ENCODE peak calls at places on chromosomes 2 and 18, in four cellular contexts. One of them, this sample, is unnamed.
A peak's percentile ranks its signal among the peaks of the same experiment; 100 is the strongest.

GRCh38 chr2:19893520-19894134 is 8.2 kb downstream of the TTC32 start:
- DNase-seq in transverse colon: no peak
- DNase-seq in pancreas: no peak
- DNase-seq in astrocyte of the spinal cord: no peak
- DNase-seq in this sample: no peak

GRCh38 chr18:23718243-23718720 is 29.0 kb downstream of the LAMA3 start:
- DNase-seq in transverse colon: no peak
- DNase-seq in pancreas: no peak
- DNase-seq in astrocyte of the spinal cord: peak; percentile 83
- DNase-seq in this sample: no peak

GRCh38 chr18:55228191-55228590 is 268.9 kb upstream of the CCDC68 start:
- DNase-seq in transverse colon: no peak
- DNase-seq in pancreas: no peak
- DNase-seq in astrocyte of the spinal cord: peak; percentile 59
- DNase-seq in this sample: no peak

GRCh38 chr18:70037453-70038061 is 89.9 kb upstream of the CD226 start:
- DNase-seq in transverse colon: no peak
- DNase-seq in pancreas: no peak
- DNase-seq in astrocyte of the spinal cord: no peak
- DNase-seq in this sample: no peak

GRCh38 chr2:158644139-158644538 is 151.0 kb upstream of the DAPL1 start:
- DNase-seq in transverse colon: no peak
- DNase-seq in pancreas: no peak
- DNase-seq in astrocyte of the spinal cord: peak; percentile 77
- DNase-seq in this sample: no peak

GRCh38 chr2:130378206-130378897 is 22.5 kb downstream of the PTPN18 start:
- DNase-seq in transverse colon: no peak
- DNase-seq in pancreas: no peak
- DNase-seq in astrocyte of the spinal cord: no peak
- DNase-seq in this sample: no peak

GRCh38 chr2:241680044-241680443 is 6.6 kb downstream of the DTYMK start:
- DNase-seq in transverse colon: no peak
- DNase-seq in pancreas: no peak
- DNase-seq in astrocyte of the spinal cord: no peak
- DNase-seq in this sample: no peak

GRCh38 chr2:88919087-88919738 is 227.7 kb downstream of the RPIA start:
- DNase-seq in transverse colon: no peak
- DNase-seq in pancreas: no peak
- DNase-seq in astrocyte of the spinal cord: peak; percentile 2
- DNase-seq in this sample: peak; percentile 13

GRCh38 chr2:160388464-160389263 is 104.9 kb downstream of the RBMS1 start:
- DNase-seq in transverse colon: peak; percentile 32
- DNase-seq in pancreas: no peak
- DNase-seq in astrocyte of the spinal cord: no peak
- DNase-seq in this sample: peak; percentile 68

GRCh38 chr2:170362895-170363582 is 185.1 kb downstream of the MYO3B start:
- DNase-seq in transverse colon: no peak
- DNase-seq in pancreas: no peak
- DNase-seq in astrocyte of the spinal cord: no peak
- DNase-seq in this sample: peak; percentile 58

GRCh38 chr2:8441986-8442385 is 239.9 kb upstream of the ID2 start:
- DNase-seq in transverse colon: no peak
- DNase-seq in pancreas: no peak
- DNase-seq in astrocyte of the spinal cord: no peak
- DNase-seq in this sample: no peak

GRCh38 chr2:172096661-172097547 is 5.8 kb downstream of the DLX2 start:
- DNase-seq in transverse colon: no peak
- DNase-seq in pancreas: no peak
- DNase-seq in astrocyte of the spinal cord: no peak
- DNase-seq in this sample: peak; percentile 33

GRCh38 chr2:27893031-27893430 is 2.5 kb downstream of the BABAM2 start:
- DNase-seq in transverse colon: no peak
- DNase-seq in pancreas: no peak
- DNase-seq in astrocyte of the spinal cord: no peak
- DNase-seq in this sample: no peak

GRCh38 chr2:18545384-18545783 is 15.1 kb downstream of the RDH14 start:
- DNase-seq in transverse colon: no peak
- DNase-seq in pancreas: no peak
- DNase-seq in astrocyte of the spinal cord: peak; percentile 50
- DNase-seq in this sample: no peak

GRCh38 chr2:222410534-222410933 is 13.8 kb upstream of the SGPP2 start:
- DNase-seq in transverse colon: no peak
- DNase-seq in pancreas: no peak
- DNase-seq in astrocyte of the spinal cord: peak; percentile 7
- DNase-seq in this sample: no peak

GRCh38 chr2:85548608-85548900 is 9.6 kb downstream of the MAT2A start:
- DNase-seq in transverse colon: no peak
- DNase-seq in pancreas: no peak
- DNase-seq in astrocyte of the spinal cord: no peak
- DNase-seq in this sample: no peak

GRCh38 chr2:102735431-102736130 is 26.2 kb upstream of the TMEM182 start:
- DNase-seq in transverse colon: peak; percentile 49
- DNase-seq in pancreas: peak; percentile 42
- DNase-seq in astrocyte of the spinal cord: peak; percentile 12
- DNase-seq in this sample: no peak

GRCh38 chr2:181762000-181762399 is 81.7 kb upstream of the NEUROD1 start:
- DNase-seq in transverse colon: no peak
- DNase-seq in pancreas: no peak
- DNase-seq in astrocyte of the spinal cord: no peak
- DNase-seq in this sample: no peak

GRCh38 chr2:133480707-133481429 is 87.4 kb downstream of the NCKAP5 start:
- DNase-seq in transverse colon: no peak
- DNase-seq in pancreas: no peak
- DNase-seq in astrocyte of the spinal cord: no peak
- DNase-seq in this sample: no peak

GRCh38 chr2:112615051-112615450 is 30.6 kb downstream of the CHCHD5 start:
- DNase-seq in transverse colon: no peak
- DNase-seq in pancreas: no peak
- DNase-seq in astrocyte of the spinal cord: no peak
- DNase-seq in this sample: no peak

GRCh38 chr18:74396252-74397204 is 60.6 kb downstream of the DIPK1C start:
- DNase-seq in transverse colon: no peak
- DNase-seq in pancreas: no peak
- DNase-seq in astrocyte of the spinal cord: no peak
- DNase-seq in this sample: no peak

GRCh38 chr2:200777275-200777674 is 34.4 kb upstream of the BZW1 start:
- DNase-seq in transverse colon: no peak
- DNase-seq in pancreas: no peak
- DNase-seq in astrocyte of the spinal cord: no peak
- DNase-seq in this sample: no peak

GRCh38 chr2:227228061-227228667 is 63.7 kb downstream of the COL4A3 start:
- DNase-seq in transverse colon: peak; percentile 55
- DNase-seq in pancreas: peak; percentile 21
- DNase-seq in astrocyte of the spinal cord: no peak
- DNase-seq in this sample: no peak

GRCh38 chr2:81901017-81901416 is 1596.5 kb upstream of the LRRTM1 start:
- DNase-seq in transverse colon: no peak
- DNase-seq in pancreas: no peak
- DNase-seq in astrocyte of the spinal cord: no peak
- DNase-seq in this sample: no peak

GRCh38 chr2:223644116-223644515 is 42.0 kb upstream of the SCG2 start:
- DNase-seq in transverse colon: no peak
- DNase-seq in pancreas: no peak
- DNase-seq in astrocyte of the spinal cord: no peak
- DNase-seq in this sample: no peak

GRCh38 chr2:199085201-199085750 is 372.5 kb downstream of the SATB2 start:
- DNase-seq in transverse colon: no peak
- DNase-seq in pancreas: no peak
- DNase-seq in astrocyte of the spinal cord: no peak
- DNase-seq in this sample: no peak

GRCh38 chr2:64812298-64812697 is 158.6 kb upstream of the SERTAD2 start:
- DNase-seq in transverse colon: no peak
- DNase-seq in pancreas: no peak
- DNase-seq in astrocyte of the spinal cord: no peak
- DNase-seq in this sample: no peak

GRCh38 chr2:146481629-146482028 is 1363.2 kb upstream of the ACVR2A start:
- DNase-seq in transverse colon: no peak
- DNase-seq in pancreas: no peak
- DNase-seq in astrocyte of the spinal cord: peak; percentile 45
- DNase-seq in this sample: no peak

GRCh38 chr18:55529581-55529980 is 58.4 kb downstream of the TCF4 start:
- DNase-seq in transverse colon: no peak
- DNase-seq in pancreas: no peak
- DNase-seq in astrocyte of the spinal cord: no peak
- DNase-seq in this sample: no peak

GRCh38 chr18:8367217-8367988 is 241.8 kb upstream of the RAB12 start:
- DNase-seq in transverse colon: peak; percentile 31
- DNase-seq in pancreas: peak; percentile 58
- DNase-seq in astrocyte of the spinal cord: peak; percentile 18
- DNase-seq in this sample: peak; percentile 25

GRCh38 chr2:178700922-178701342 is 106.3 kb downstream of the TTN start:
- DNase-seq in transverse colon: no peak
- DNase-seq in pancreas: no peak
- DNase-seq in astrocyte of the spinal cord: peak; percentile 33
- DNase-seq in this sample: no peak

GRCh38 chr18:63207825-63208224 is 111.7 kb downstream of the BCL2 start:
- DNase-seq in transverse colon: no peak
- DNase-seq in pancreas: no peak
- DNase-seq in astrocyte of the spinal cord: no peak
- DNase-seq in this sample: no peak

GRCh38 chr2:161004379-161004778 is 155.8 kb upstream of the TANK start:
- DNase-seq in transverse colon: no peak
- DNase-seq in pancreas: no peak
- DNase-seq in astrocyte of the spinal cord: peak; percentile 20
- DNase-seq in this sample: no peak

GRCh38 chr2:60212174-60212945 is 341.1 kb downstream of the BCL11A start:
- DNase-seq in transverse colon: no peak
- DNase-seq in pancreas: no peak
- DNase-seq in astrocyte of the spinal cord: no peak
- DNase-seq in this sample: no peak

GRCh38 chr18:52277785-52278184 is 62.2 kb upstream of the DCC start:
- DNase-seq in transverse colon: no peak
- DNase-seq in pancreas: no peak
- DNase-seq in astrocyte of the spinal cord: no peak
- DNase-seq in this sample: no peak

DNA sequence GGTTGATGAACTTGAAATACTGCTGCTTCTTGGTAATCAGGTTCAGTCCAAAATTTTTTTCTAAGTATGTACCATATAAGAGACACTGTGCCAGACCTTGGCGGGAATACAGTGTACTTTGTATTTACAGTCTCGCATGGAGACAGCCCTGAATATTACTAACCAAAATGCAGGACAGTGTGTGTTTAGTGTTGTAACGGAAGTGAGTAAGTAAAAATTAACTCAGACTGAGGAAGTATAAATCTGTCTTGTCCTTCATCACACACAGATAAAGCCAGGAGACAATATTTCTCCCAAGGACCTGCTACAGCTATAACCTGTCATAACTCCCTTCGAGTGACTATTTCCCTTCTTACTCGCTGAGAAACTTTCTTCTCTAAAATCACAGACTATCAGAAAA is 76.9 kb downstream of the ACTR3 start:
- DNase-seq in transverse colon: no peak
- DNase-seq in pancreas: no peak
- DNase-seq in astrocyte of the spinal cord: peak; percentile 36
- DNase-seq in this sample: no peak
- TF ChIP-seq CTCF in transverse colon: no peak
- TF ChIP-seq CTCF in pancreas: no peak
- TF ChIP-seq CTCF in astrocyte of the spinal cord: no peak
- TF ChIP-seq CTCF in this sample: no peak

GRCh38 chr2:50582164-50582563 is 449.8 kb downstream of the NRXN1 start:
- DNase-seq in transverse colon: no peak
- DNase-seq in pancreas: no peak
- DNase-seq in astrocyte of the spinal cord: no peak
- DNase-seq in this sample: no peak
- TF ChIP-seq CTCF in transverse colon: no peak
- TF ChIP-seq CTCF in pancreas: no peak
- TF ChIP-seq CTCF in astrocyte of the spinal cord: no peak
- TF ChIP-seq CTCF in this sample: no peak

GRCh38 chr2:143263045-143263625 is 133.9 kb downstream of the ARHGAP15 start:
- DNase-seq in transverse colon: no peak
- DNase-seq in pancreas: no peak
- DNase-seq in astrocyte of the spinal cord: no peak
- DNase-seq in this sample: peak; percentile 26
- TF ChIP-seq CTCF in transverse colon: no peak
- TF ChIP-seq CTCF in pancreas: no peak
- TF ChIP-seq CTCF in astrocyte of the spinal cord: peak; percentile 4
- TF ChIP-seq CTCF in this sample: peak; percentile 23

DNA sequence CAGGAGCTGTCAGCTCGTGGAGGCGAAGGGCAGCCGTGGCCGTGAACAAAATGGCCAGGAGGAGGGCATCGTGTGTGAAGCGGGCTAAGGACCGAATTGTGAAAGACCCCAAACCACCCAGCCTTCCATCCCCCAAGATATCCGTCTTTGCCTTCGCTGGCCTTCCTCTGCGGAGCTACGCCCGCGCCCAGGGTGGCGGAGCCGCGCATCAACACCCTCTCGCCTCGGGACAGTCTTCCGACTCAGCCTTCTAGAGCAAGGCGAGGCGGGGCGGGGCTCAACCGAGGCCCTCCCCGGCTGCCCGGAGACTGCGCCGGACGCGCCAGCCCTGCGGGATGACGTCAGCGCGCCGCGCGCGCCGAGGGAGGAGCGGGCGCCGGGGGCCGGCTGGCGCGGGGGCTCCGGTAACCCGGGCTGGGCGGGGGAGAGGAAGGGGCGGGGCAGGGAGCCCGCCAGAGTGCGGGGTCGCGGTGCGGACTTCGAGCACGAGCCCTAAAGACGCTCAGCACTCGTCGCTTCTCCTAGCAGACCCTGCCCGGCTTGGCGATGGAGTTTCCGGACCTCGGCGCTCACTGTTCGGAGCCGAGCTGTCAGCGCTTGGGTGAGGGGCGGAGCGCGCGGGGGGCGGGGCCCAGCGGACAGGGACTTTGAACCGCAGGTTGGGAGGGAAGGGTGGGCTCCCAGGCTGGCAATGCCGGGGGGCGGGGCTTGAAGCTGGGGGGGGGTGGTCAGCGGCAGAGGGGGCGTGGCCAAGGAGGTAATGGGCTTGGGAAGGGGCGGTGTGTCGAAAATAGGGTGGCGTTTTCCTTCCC is at the start of gene ZFAND2B:
- DNase-seq in transverse colon: peak; percentile 97
- DNase-seq in pancreas: peak; percentile 93
- DNase-seq in astrocyte of the spinal cord: peak; percentile 94
- DNase-seq in this sample: peak; percentile 96
- TF ChIP-seq CTCF in transverse colon: no peak
- TF ChIP-seq CTCF in pancreas: no peak
- TF ChIP-seq CTCF in astrocyte of the spinal cord: no peak
- TF ChIP-seq CTCF in this sample: no peak

DNA sequence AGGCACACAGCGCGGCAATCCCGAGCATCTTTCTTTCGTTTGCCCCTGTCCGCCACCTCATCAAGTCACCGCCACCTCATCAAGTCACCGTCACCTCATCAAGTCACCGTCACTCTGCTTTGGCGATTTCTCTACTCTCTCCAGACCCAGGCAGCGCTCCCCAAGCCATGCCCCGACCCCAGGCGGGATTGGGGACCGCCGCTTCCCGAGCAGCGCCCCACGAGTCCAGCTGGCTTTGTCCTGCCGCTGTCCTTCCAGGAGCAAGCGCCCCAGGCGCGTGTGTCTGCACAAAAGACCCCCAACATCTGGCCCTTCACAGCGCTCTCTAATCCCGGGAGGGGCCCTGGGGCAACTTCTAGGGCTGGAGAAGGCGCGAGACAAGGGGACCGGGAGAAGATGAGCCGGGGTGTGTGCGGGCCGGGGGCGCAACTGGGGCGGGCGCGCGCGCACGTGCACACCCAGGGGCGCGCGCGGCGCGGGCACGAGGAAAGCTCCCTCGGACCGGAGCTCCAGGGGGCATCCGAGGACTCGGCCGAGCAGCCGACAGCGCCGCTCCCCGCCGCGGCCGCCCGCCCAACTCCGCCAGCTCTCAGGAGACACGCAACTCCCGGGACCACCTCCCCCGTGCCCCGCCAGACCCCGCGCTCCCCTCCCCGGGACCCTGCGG is 630 bp upstream of the RNF152 start:
- DNase-seq in transverse colon: peak; percentile 55
- DNase-seq in pancreas: peak; percentile 32
- DNase-seq in astrocyte of the spinal cord: peak; percentile 45
- DNase-seq in this sample: peak; percentile 61
- TF ChIP-seq CTCF in transverse colon: no peak
- TF ChIP-seq CTCF in pancreas: no peak
- TF ChIP-seq CTCF in astrocyte of the spinal cord: peak; percentile 7
- TF ChIP-seq CTCF in this sample: no peak

This sample was measured in activated CD8-positive, alpha-beta T cell treated with anti-CD3 and anti-CD28 coated beads for 36 hours.